ENCODE peak calls at places on chromosomes 3 and 15, in six cellular contexts. T is K562; E is naive thymus-derived CD4-positive, alpha-beta T cell; X is WTC11; Y is head of caudate nucleus; R is sigmoid colon. B is an unnamed sample.

GRCh38 chr3:51340989-51341636 is 44.0 kb upstream of the MANF start:
- DNase-seq in T (no peak), E (no peak), X (no peak), Y (no peak), R (peak; percentile 64), B (no peak)

GRCh38 chr3:153927107-153927506 is 194.1 kb upstream of the ARHGEF26 start:
- DNase-seq in T (no peak), E (no peak), X (no peak), Y (no peak), R (no peak), B (peak; percentile 73)

GRCh38 chr15:90681480-90681879 is 35.7 kb upstream of the BLM start:
- DNase-seq in T (no peak), E (no peak), X (no peak), Y (no peak), R (peak; percentile 65), B (peak; percentile 71)

GRCh38 chr3:160184655-160185054 is 40.6 kb upstream of the C3orf80 start:
- DNase-seq in T (no peak), E (no peak), X (no peak), Y (no peak), R (no peak), B (no peak)

GRCh38 chr3:126180477-126181397 is at the start of gene ALDH1L1:
- DNase-seq in T (no peak), E (no peak), X (peak; percentile 77), Y (peak; percentile 65), R (peak; percentile 97), B (peak; percentile 4)

GRCh38 chr15:40937762-40938529 is 8.8 kb downstream of the DLL4 start:
- DNase-seq in T (no peak), E (peak; percentile 37), X (no peak), Y (no peak), R (no peak), B (no peak)

GRCh38 chr3:127174284-127174683 is 18.6 kb upstream of the PRR23E start:
- DNase-seq in T (no peak), E (no peak), X (no peak), Y (no peak), R (no peak), B (no peak)

GRCh38 chr3:141913150-141913811 is 36.8 kb downstream of the ATP1B3 start:
- DNase-seq in T (peak; percentile 54), E (peak; percentile 59), X (no peak), Y (no peak), R (no peak), B (peak; percentile 23)

GRCh38 chr3:128113817-128114794 is 9.5 kb downstream of the RUVBL1 start:
- DNase-seq in T (no peak), E (no peak), X (no peak), Y (no peak), R (no peak), B (no peak)

GRCh38 chr3:98612996-98613517 is 19.6 kb upstream of the CPOX start:
- DNase-seq in T (no peak), E (no peak), X (no peak), Y (peak; percentile 23), R (peak; percentile 63), B (no peak)

GRCh38 chr3:41893977-41894376 is 67.9 kb downstream of the ULK4 start:
- DNase-seq in T (peak; percentile 37), E (peak; percentile 15), X (no peak), Y (peak; percentile 39), R (no peak), B (no peak)

GRCh38 chr15:88274534-88275460 is 18.3 kb upstream of the NTRK3 start:
- DNase-seq in T (peak; percentile 78), E (peak; percentile 40), X (peak; percentile 87), Y (peak; percentile 75), R (no peak), B (no peak)

GRCh38 chr3:102512734-102513518 is 78.1 kb downstream of the ZPLD1 start:
- DNase-seq in T (no peak), E (no peak), X (no peak), Y (no peak), R (no peak), B (no peak)

GRCh38 chr3:183699238-183699947 is 1.8 kb downstream of the YEATS2 start:
- DNase-seq in T (peak; percentile 9), E (no peak), X (no peak), Y (no peak), R (no peak), B (no peak)

GRCh38 chr15:39770748-39771689 is 11.6 kb downstream of the FSIP1 start:
- DNase-seq in T (no peak), E (no peak), X (no peak), Y (no peak), R (peak; percentile 66), B (peak; percentile 87)

GRCh38 chr3:136022518-136023263 is 57.2 kb downstream of the PPP2R3A start:
- DNase-seq in T (no peak), E (no peak), X (no peak), Y (no peak), R (no peak), B (no peak)

GRCh38 chr3:48782046-48782445 is 65.0 kb upstream of the IP6K2 start:
- DNase-seq in T (no peak), E (no peak), X (no peak), Y (no peak), R (no peak), B (no peak)

GRCh38 chr15:99708563-99708962 is 24.7 kb downstream of the LYSMD4 start:
- DNase-seq in T (peak; percentile 44), E (no peak), X (no peak), Y (peak; percentile 53), R (peak; percentile 91), B (peak; percentile 85)

GRCh38 chr3:100516843-100517242 is 24.4 kb downstream of the TMEM45A start:
- DNase-seq in T (no peak), E (no peak), X (no peak), Y (no peak), R (no peak), B (no peak)

GRCh38 chr3:71713041-71713440 is 12.2 kb downstream of the EIF4E3 start:
- DNase-seq in T (no peak), E (no peak), X (no peak), Y (no peak), R (no peak), B (no peak)

B was measured in skeletal muscle cell.